ENCODE peak calls at places on chromosomes 7 and 10, in four cellular contexts. Y is activated CD4-positive, alpha-beta T cell treated with anti-CD3 and anti-CD28 coated beads, Interleukin-2, amount 50 U/mL, for 24 hours; Q is COLO829; L is erythroblast. F is an unnamed sample.

GRCh38 chr10:131311661-131312260 is at the start of gene TCERG1L:
- DNase-seq in Y (no peak), Q (no peak), L (peak), F (no peak)

GRCh38 chr7:2523941-2524807 is 4.6 kb downstream of the LFNG start:
- DNase-seq in Y (no peak), Q (no peak), L (no peak), F (no peak)

GRCh38 chr10:22849077-22849810 is 78.6 kb upstream of the ARMC3 start:
- DNase-seq in L (no peak), Q (peak), Y (no peak), F (no peak)

GRCh38 chr10:113326160-113327111 is 226.4 kb upstream of the HABP2 start:
- DNase-seq in L (no peak), Y (peak), Q (peak), F (peak)

GRCh38 chr7:379456-380225 is 89.7 kb downstream of the FOXL3 start:
- DNase-seq in Y (no peak), Q (no peak), L (no peak), F (no peak)

GRCh38 chr7:67866812-67867211 is 870.2 kb downstream of the TYW1 start:
- DNase-seq in L (no peak), Q (no peak), Y (no peak), F (no peak)

GRCh38 chr10:73357821-73358220 is 843 bp downstream of the CFAP70 start:
- DNase-seq in Q (no peak), L (no peak), Y (no peak), F (no peak)

GRCh38 chr10:132415255-132415654 is 18.3 kb downstream of the PWWP2B start:
- DNase-seq in Y (no peak), L (no peak), Q (no peak), F (no peak)

GRCh38 chr7:76048668-76048988 is 722 bp downstream of the MDH2 start:
- DNase-seq in Q (peak), L (peak), Y (peak), F (no peak)

GRCh38 chr10:105992928-105993327 is 1171.6 kb downstream of the SORCS1 start:
- DNase-seq in Q (no peak), L (no peak), Y (no peak), F (no peak)

GRCh38 chr10:58239561-58240169 is 28.0 kb downstream of the IPMK start:
- DNase-seq in Q (no peak), L (no peak), Y (no peak), F (no peak)

GRCh38 chr7:149662591-149663095 is 110.7 kb downstream of the ZNF467 start:
- DNase-seq in Y (peak), Q (peak), L (peak), F (no peak)

GRCh38 chr7:46847126-46847525 is 734.8 kb downstream of the TNS3 start:
- DNase-seq in Q (no peak), Y (no peak), L (no peak), F (no peak)

GRCh38 chr7:41134242-41134872 is 568.5 kb downstream of the INHBA start:
- DNase-seq in L (no peak), Q (no peak), Y (no peak), F (no peak)

GRCh38 chr10:124539935-124540641 is 78.5 kb downstream of the LHPP start:
- DNase-seq in Y (peak), Q (no peak), L (peak), F (no peak)

GRCh38 chr10:17831326-17831725 is 22.2 kb downstream of the MRC1 start:
- DNase-seq in Y (no peak), L (no peak), Q (no peak), F (no peak)

GRCh38 chr7:130941322-130942210 is 207.6 kb upstream of the KLF14 start:
- DNase-seq in Q (peak), L (no peak), Y (no peak), F (no peak)

GRCh38 chr10:103512591-103513382 is 19.3 kb downstream of the NEURL1 start:
- DNase-seq in L (no peak), Y (no peak), Q (no peak), F (no peak)

GRCh38 chr7:118109607-118110006 is 74.4 kb upstream of the LSM8 start:
- DNase-seq in Y (no peak), L (no peak), Q (no peak), F (no peak)

F was measured in non-pigmented ciliary epithelial cell.